ENCODE peak calls at places on chromosomes 7 and 10, in nine cellular contexts. T is occipital lobe; H is T-helper 9 cell; V is astrocyte; L is activated CD4-positive, alpha-beta T cell treated with anti-CD3 and anti-CD28 coated beads for 48 hours; S is uterus; Q is Calu3; I is mesothelial cell of epicardium; U is iPS-NIHi11. O is an unnamed sample.

GRCh38 chr7:75971961-75972763 is 22.2 kb downstream of the TMEM120A start:
- DNase-seq in T (no peak), H (no peak), V (no peak), L (peak), S (no peak), Q (no peak), I (no peak), U (peak), O (no peak)

GRCh38 chr10:13681095-13681494 is 94.3 kb downstream of the PRPF18 start:
- DNase-seq in T (no peak), H (no peak), V (no peak), L (no peak), S (no peak), Q (no peak), I (no peak), U (no peak), O (no peak)

GRCh38 chr7:105674200-105675030 is 93.1 kb upstream of the EFCAB10 start:
- DNase-seq in T (no peak), H (no peak), V (no peak), L (peak), S (no peak), Q (no peak), I (no peak), U (no peak), O (no peak)

GRCh38 chr7:64878684-64879083 is 24.4 kb upstream of the ZNF273 start:
- DNase-seq in T (no peak), H (no peak), V (no peak), L (no peak), S (no peak), Q (no peak), I (no peak), U (peak), O (no peak)

GRCh38 chr7:96548664-96549063 is 161.0 kb downstream of the SEM1 start:
- DNase-seq in T (no peak), H (no peak), V (no peak), L (no peak), S (no peak), Q (peak), I (no peak), U (no peak), O (no peak)

GRCh38 chr10:59589721-59590120 is 119.9 kb downstream of the SLC16A9 start:
- DNase-seq in T (no peak), H (no peak), V (no peak), L (no peak), S (no peak), Q (no peak), I (no peak), U (no peak), O (no peak)

GRCh38 chr7:13016633-13017324 is 329.3 kb downstream of the ARL4A start:
- DNase-seq in T (no peak), H (no peak), V (peak), L (no peak), S (no peak), Q (no peak), I (no peak), U (no peak), O (no peak)

GRCh38 chr10:19811517-19811916 is 4.7 kb upstream of the PLXDC2 start:
- DNase-seq in T (peak), H (no peak), V (peak), L (no peak), S (peak), Q (no peak), I (no peak), U (peak), O (no peak)

O was measured in T-helper 1 cell.